ENCODE peak calls at places on chromosomes 5 and 9, in eight cellular contexts. U is endothelial cell of umbilical vein, V is breast epithelium, C is fibroblast of lung, K is uterus, N is adrenal gland, J is psoas muscle, X is adipocyte. H is an unnamed sample. For H3K27me3 and H3K4me1, the result is how much of the 10 kb centered on the place peaks cover.

GRCh38 chr9:78905387-78905786 is 608.5 kb downstream of the PSAT1 start:
- DNase-seq in N (no peak), V (no peak), J (no peak), K (no peak), X (no peak), U (no peak), C (no peak), H (no peak)

GRCh38 chr5:36300927-36301540 is 668 bp downstream of the RANBP3L start:
- DNase-seq in N (peak), J (no peak), V (no peak), K (no peak), X (no peak), U (no peak), C (peak), H (no peak)

GRCh38 chr5:76082790-76083554 is at the start of gene SV2C:
- DNase-seq in C (peak), N (no peak), U (no peak), V (no peak), K (no peak), J (no peak), X (peak), H (no peak)

GRCh38 chr5:131396882-131397281 is 133.0 kb downstream of the CDC42SE2 start:
- DNase-seq in U (no peak), J (no peak), X (no peak), V (no peak), C (no peak), N (no peak), K (no peak), H (no peak)

GRCh38 chr9:104773118-104773517 is 9.2 kb downstream of the NIPSNAP3B start:
- DNase-seq in N (no peak), V (no peak), C (no peak), X (no peak), K (no peak), J (no peak), U (no peak), H (no peak)

GRCh38 chr5:66415208-66415607 is 181.0 kb upstream of the MAST4 start:
- DNase-seq in C (peak), X (peak), U (peak), K (no peak), N (no peak), V (no peak), J (no peak), H (no peak)

GRCh38 chr5:119315516-119315949 is 40.3 kb upstream of the TNFAIP8 start:
- DNase-seq in C (no peak), V (no peak), K (no peak), U (peak), N (peak), X (no peak), J (no peak), H (no peak)

GRCh38 chr9:127522727-127523126 is 71.4 kb downstream of the LRSAM1 start:
- DNase-seq in C (no peak), X (no peak), U (no peak), J (no peak), V (no peak), K (no peak), N (no peak), H (no peak)

GRCh38 chr5:77935516-77936364 is 159.6 kb upstream of the TBCA start:
- DNase-seq in U (no peak), C (peak), K (no peak), N (no peak), J (no peak), X (no peak), V (no peak), H (no peak)

GRCh38 chr9:137621131-137621757 is 2.4 kb downstream of the EHMT1 start:
- DNase-seq in C (no peak), K (no peak), X (peak), J (no peak), V (no peak), N (no peak), U (peak), H (no peak)

GRCh38 chr5:133446440-133446839 is 165.9 kb downstream of the FSTL4 start:
- DNase-seq in N (no peak), X (no peak), C (no peak), V (no peak), K (no peak), J (no peak), U (no peak), H (peak)

GRCh38 chr9:129236441-129237145 is 58.5 kb upstream of the IER5L start:
- DNase-seq in J (peak), X (no peak), K (no peak), V (no peak), U (no peak), C (no peak), N (no peak), H (no peak)

GRCh38 chr5:68260455-68260854 is 44.9 kb downstream of the PIK3R1 start:
- DNase-seq in N (no peak), J (no peak), V (no peak), K (no peak), U (no peak), C (no peak), X (no peak), H (no peak)

GRCh38 chr9:126623314-126623666 is 9.6 kb downstream of the LMX1B start:
- DNase-seq in V (no peak), K (no peak), N (no peak), C (no peak), X (no peak), U (no peak), J (no peak), H (no peak)

GRCh38 chr9:126952180-126952960 is 37.8 kb downstream of the RALGPS1 start:
- DNase-seq in V (no peak), C (peak), K (peak), N (no peak), U (no peak), J (no peak), X (no peak), H (no peak)

GRCh38 chr5:139709587-139710369 is 61.6 kb downstream of the CXXC5 start:
- DNase-seq in X (no peak), N (no peak), C (no peak), U (no peak), V (no peak), J (peak), K (no peak), H (no peak)

GRCh38 chr5:50966986-50967385 is 300.5 kb downstream of the PARP8 start:
- DNase-seq in K (no peak), J (no peak), N (no peak), C (no peak), X (no peak), U (no peak), V (no peak), H (no peak)
- H3K4me3 ChIP-seq in K (no peak), J (peak), N (no peak), C (no peak), X (no peak), U (no peak), V (peak), H (peak)

DNA sequence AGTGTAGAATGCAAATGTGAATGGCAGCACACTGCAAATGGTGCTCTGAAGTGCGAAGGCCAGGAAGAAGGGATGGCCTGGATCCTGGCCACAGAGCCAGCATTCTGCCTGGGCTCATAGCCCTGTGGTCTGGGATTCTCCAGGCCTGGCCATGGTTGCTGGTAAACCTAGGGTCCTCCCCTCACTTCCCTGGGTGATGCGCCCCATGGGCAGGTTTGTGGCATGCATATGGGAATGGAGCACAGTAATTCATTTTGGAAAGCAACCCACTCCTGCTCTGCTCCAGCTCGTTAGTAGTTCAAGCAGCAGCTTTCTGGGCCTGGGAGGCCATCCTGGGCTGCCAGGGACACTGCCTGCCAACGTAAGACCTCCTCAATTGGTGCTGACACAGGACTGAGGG is 1.5 kb upstream of the SLC25A48 start:
- DNase-seq in V (no peak), U (no peak), C (no peak), X (no peak), K (no peak), J (no peak), N (no peak), H (no peak)
- H3K27me3 ChIP-seq in V (under half), U (under half), C (under half), X (half or more), K (under half), J (under half), N (under half), H (under half)

GRCh38 chr9:12956805-12957204 is 182.0 kb downstream of the LURAP1L start:
- DNase-seq in C (no peak), N (no peak), K (no peak), J (no peak), U (no peak), V (no peak), X (peak), H (no peak)
- H3K4me1 ChIP-seq in C (under half), N (under half), K (under half), J (under half), U (under half), V (under half), X (under half), H (under half)

GRCh38 chr5:141338538-141339306 is at the start of gene PCDHGA2:
- DNase-seq in J (no peak), K (no peak), V (no peak), C (peak), N (no peak), U (peak), X (peak), H (no peak)
- H3K4me3 ChIP-seq in J (peak), K (peak), V (peak), C (peak), N (no peak), U (peak), X (peak), H (peak)

GRCh38 chr9:37036237-37037136 is 2.4 kb upstream of the PAX5 start:
- DNase-seq in C (peak), V (no peak), X (peak), J (no peak), K (no peak), U (peak), N (peak), H (no peak)

GRCh38 chr9:37037744-37038640 is 3.9 kb upstream of the PAX5 start:
- DNase-seq in J (no peak), U (no peak), X (no peak), K (no peak), N (no peak), V (no peak), C (peak), H (no peak)

GRCh38 chr9:37037137-37037743 is 3.2 kb upstream of the PAX5 start:
- DNase-seq in C (no peak), K (no peak), V (no peak), U (no peak), J (no peak), N (no peak), X (no peak), H (no peak)

GRCh38 chr9:37040508-37041127 is 6.5 kb upstream of the PAX5 start:
- DNase-seq in V (no peak), K (no peak), U (no peak), N (no peak), C (no peak), X (no peak), J (no peak), H (no peak)

DNA sequence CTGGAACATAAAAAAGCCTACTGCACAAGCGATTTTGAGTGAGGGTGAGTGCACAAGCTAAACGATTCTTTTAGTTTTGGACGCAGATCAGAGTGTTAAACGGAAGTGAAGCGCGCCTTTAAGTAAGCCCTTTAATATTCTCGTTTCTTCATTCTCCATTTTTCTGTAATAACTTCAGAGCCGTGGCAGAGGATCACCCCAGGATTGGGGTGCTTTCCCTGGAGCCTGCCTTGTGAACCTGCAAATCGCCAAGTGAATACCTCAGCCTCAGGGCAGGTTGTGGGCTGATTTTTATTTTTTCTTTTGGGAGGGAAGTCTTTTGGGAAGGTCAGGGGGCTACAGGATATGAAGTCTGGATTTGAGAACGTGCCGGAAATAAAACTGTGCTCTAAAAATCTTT is 5.0 kb upstream of the PAX5 start:
- DNase-seq in N (no peak), C (no peak), V (no peak), X (no peak), K (no peak), U (no peak), J (no peak), H (no peak)
- H3K27me3 ChIP-seq in N (half or more), C (half or more), V (under half), X (half or more), K (half or more), U (half or more), J (half or more), H (under half)

GRCh38 chr9:133700861-133701320 is 37.3 kb downstream of the SARDH start:
- DNase-seq in J (no peak), K (no peak), U (no peak), C (no peak), V (no peak), X (no peak), N (peak), H (no peak)
- H3K4me1 ChIP-seq in J (under half), K (under half), U (under half), C (under half), V (under half), X (under half), N (under half), H (under half)

DNA sequence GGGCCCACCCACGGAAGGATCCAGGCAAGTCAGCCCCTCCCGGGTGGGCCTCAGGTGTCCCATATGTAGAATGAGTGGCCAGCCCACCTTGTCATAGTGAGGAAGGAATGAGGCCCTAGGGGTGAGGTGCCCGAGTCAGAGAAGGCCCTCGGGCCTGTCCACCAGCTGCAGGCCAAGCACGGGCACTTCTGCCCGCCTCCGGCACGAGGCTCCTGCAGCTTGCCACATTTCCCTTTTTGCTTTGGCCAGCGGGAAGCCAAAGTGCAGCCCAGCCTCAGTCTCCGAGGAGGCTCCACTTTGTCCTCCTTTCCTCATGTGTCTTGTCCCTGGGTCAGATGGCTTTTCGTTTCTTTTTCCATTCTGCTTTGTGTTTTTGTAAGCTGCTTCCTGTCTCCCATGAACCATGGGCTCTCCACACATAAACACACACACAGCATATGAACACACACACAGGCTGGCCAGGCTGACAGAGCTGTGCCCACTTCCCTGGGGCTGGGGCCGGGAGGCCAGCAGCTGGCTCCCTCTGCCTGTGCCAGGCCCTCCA is 72.8 kb downstream of the PSMB7 start:
- DNase-seq in C (no peak), K (no peak), X (no peak), V (no peak), N (no peak), U (peak), J (no peak), H (no peak)
- H3K4me3 ChIP-seq in C (no peak), K (no peak), X (no peak), V (peak), N (no peak), U (no peak), J (peak), H (peak)

H was measured in ascending aorta.